ENCODE peak calls at places on chromosomes 12 and 14, in five cellular contexts. Q is dorsolateral prefrontal cortex; W is heart right ventricle; H is CD8-positive, alpha-beta T cell; Z is psoas muscle. S is an unnamed sample.

GRCh38 chr12:42326466-42327226 is 679 bp downstream of the PPHLN1 start:
- DNase-seq in Z (no peak), H (no peak), W (no peak), Q (no peak), S (no peak)

GRCh38 chr14:99318091-99318958 is 46.3 kb upstream of the BCL11B start:
- DNase-seq in W (no peak), H (no peak), Q (no peak), Z (no peak), S (no peak)

GRCh38 chr14:59925797-59926196 is 5.9 kb downstream of the LRRC9 start:
- DNase-seq in W (no peak), Q (no peak), Z (no peak), H (no peak), S (no peak)

GRCh38 chr12:113298472-113298817 is 36.5 kb downstream of the SLC8B1 start:
- DNase-seq in W (no peak), Q (no peak), Z (no peak), H (no peak), S (no peak)

GRCh38 chr12:125110641-125111360 is 45.6 kb downstream of the AACS start:
- DNase-seq in Z (no peak), W (no peak), H (no peak), Q (no peak), S (no peak)

GRCh38 chr12:96237465-96238077 is 43.4 kb downstream of the ELK3 start:
- DNase-seq in Z (peak), H (peak), Q (no peak), W (peak), S (peak)

GRCh38 chr12:69096669-69097364 is 142.6 kb upstream of the CPSF6 start:
- DNase-seq in Q (no peak), H (no peak), Z (no peak), W (no peak), S (no peak)

GRCh38 chr12:95802482-95803264 is 12.1 kb upstream of the NTN4 start:
- DNase-seq in Q (no peak), W (no peak), Z (no peak), H (no peak), S (no peak)

GRCh38 chr14:57610631-57611030 is 117.0 kb upstream of the CCDC198 start:
- DNase-seq in W (no peak), Z (no peak), Q (no peak), H (no peak), S (no peak)

GRCh38 chr12:6424848-6425247 is 19.9 kb upstream of the CD27 start:
- DNase-seq in Q (no peak), W (no peak), Z (no peak), H (no peak), S (no peak)
- TF ChIP-seq CTCF in Q (no peak), W (no peak), Z (no peak), H (no peak), S (no peak)

GRCh38 chr12:110606253-110606611 is 7.7 kb upstream of the TCTN1 start:
- DNase-seq in Q (no peak), W (no peak), Z (no peak), H (no peak), S (no peak)
- H3K4me3 ChIP-seq in Q (peak), W (no peak), Z (no peak), H (peak), S (peak)

DNA sequence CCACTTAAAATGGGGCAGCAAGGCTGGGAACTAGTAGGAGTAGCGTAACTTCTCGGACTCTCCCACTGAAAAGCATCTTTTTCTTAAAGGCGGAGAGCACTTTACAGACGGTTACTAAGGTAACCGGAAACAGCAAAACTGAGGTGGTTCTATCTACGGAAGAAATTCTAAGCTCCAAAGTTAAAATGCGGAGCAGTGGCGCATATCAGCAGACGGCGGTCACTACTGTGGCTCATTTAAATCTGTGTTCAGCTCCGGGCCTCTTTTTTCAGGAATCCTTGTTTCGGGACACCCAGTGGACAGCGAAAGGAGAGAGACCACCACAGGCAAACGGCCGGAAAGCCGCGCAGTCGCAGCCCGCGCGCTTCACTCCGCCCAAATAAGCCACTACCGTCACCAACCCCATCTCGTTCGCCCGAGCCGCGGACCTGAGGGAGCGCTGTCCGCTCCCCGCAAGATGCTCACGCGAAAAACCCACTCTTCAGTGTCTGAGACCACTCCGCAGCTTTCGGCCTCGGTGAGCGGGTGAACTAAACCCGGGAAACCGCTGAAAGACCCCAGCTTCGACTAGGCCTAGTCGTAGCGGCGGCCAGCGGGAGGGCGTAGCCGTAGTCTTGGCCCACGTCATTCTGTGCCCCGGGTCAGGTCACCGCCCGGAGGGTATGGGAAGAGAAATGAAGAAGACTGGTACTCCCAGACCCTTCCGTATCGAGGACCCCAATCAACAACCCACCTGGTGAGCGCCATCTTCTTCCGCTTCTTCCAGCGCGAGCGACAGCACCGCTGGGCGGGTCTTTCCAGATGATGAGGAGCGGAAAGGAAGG is at the start of gene SNW1:
- DNase-seq in H (peak), Z (peak), Q (peak), W (peak), S (peak)
- TF ChIP-seq CTCF in H (no peak), Z (no peak), Q (peak), W (no peak), S (no peak)

GRCh38 chr14:83712730-83713129 is 1817.2 kb upstream of the FLRT2 start:
- DNase-seq in W (no peak), Q (no peak), H (no peak), Z (no peak), S (no peak)
- H3K4me3 ChIP-seq in W (no peak), Q (no peak), H (no peak), Z (no peak), S (no peak)

GRCh38 chr14:38127356-38127755 is 80.3 kb upstream of the SSTR1 start:
- DNase-seq in H (no peak), Z (no peak), Q (no peak), W (no peak), S (no peak)
- TF ChIP-seq CTCF in H (no peak), Z (no peak), Q (no peak), W (no peak), S (no peak)

GRCh38 chr14:73462815-73463214 is 4.5 kb upstream of the NUMB start:
- DNase-seq in W (no peak), H (no peak), Z (no peak), Q (no peak), S (no peak)

GRCh38 chr14:73461478-73462077 is 3.2 kb upstream of the NUMB start:
- DNase-seq in W (no peak), Z (no peak), Q (no peak), H (no peak), S (no peak)

GRCh38 chr14:73465833-73466532 is 7.6 kb upstream of the NUMB start:
- DNase-seq in Z (no peak), H (no peak), Q (no peak), W (no peak), S (no peak)

GRCh38 chr14:73462078-73462715 is 3.9 kb upstream of the NUMB start:
- DNase-seq in Q (peak), H (no peak), Z (no peak), W (peak), S (peak)

DNA sequence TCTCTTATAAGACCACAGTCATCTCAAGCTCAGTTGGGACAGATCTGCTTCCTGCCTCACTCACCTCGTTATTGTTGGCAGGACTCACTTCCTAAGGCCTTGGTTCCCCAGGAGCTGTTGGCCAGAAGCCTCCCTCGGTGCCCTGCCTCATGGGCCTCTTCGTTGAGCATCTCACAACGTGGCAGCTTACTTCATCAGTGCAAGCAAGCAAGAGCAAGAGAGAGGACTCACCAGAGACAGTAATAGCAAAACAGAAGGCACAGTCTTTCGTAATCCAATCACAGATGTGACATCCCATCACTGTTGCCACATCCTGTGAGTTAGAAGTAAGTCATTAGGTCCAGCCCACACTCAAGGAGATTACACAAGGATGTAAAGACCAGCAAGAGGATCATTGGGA is 5.1 kb upstream of the NUMB start:
- DNase-seq in W (peak), H (no peak), Z (peak), Q (no peak), S (peak)
- H3K4me3 ChIP-seq in W (no peak), H (no peak), Z (no peak), Q (no peak), S (no peak)

GRCh38 chr12:10154145-10154496 is 17.8 kb downstream of the OLR1 start:
- DNase-seq in H (no peak), W (peak), Q (no peak), Z (no peak), S (no peak)
- TF ChIP-seq CTCF in H (no peak), W (no peak), Q (no peak), Z (no peak), S (no peak)

GRCh38 chr14:23364604-23365352 is at the start of gene EFS:
- DNase-seq in H (no peak), Z (no peak), W (peak), Q (peak), S (no peak)

GRCh38 chr14:23364164-23364571 is 804 bp downstream of the EFS start:
- DNase-seq in W (no peak), Z (no peak), Q (peak), H (no peak), S (no peak)

GRCh38 chr14:23370221-23370620 is 2.4 kb upstream of the IL25 start:
- DNase-seq in H (no peak), Z (no peak), Q (no peak), W (no peak), S (no peak)

GRCh38 chr14:23365353-23366162 is 586 bp upstream of the EFS start:
- DNase-seq in Q (no peak), H (no peak), W (no peak), Z (no peak), S (peak)

GRCh38 chr14:23366163-23366921 is 1.4 kb upstream of the EFS start:
- DNase-seq in Z (peak), Q (peak), H (no peak), W (peak), S (peak)
- H3K4me3 ChIP-seq in Z (peak), Q (peak), H (no peak), W (peak), S (peak)

GRCh38 chr14:39488600-39488999 is 56.4 kb upstream of the FBXO33 start:
- DNase-seq in W (no peak), Q (peak), H (no peak), Z (no peak), S (no peak)

GRCh38 chr14:39492267-39492666 is 60.0 kb upstream of the FBXO33 start:
- DNase-seq in W (no peak), H (no peak), Z (no peak), Q (no peak), S (no peak)

DNA sequence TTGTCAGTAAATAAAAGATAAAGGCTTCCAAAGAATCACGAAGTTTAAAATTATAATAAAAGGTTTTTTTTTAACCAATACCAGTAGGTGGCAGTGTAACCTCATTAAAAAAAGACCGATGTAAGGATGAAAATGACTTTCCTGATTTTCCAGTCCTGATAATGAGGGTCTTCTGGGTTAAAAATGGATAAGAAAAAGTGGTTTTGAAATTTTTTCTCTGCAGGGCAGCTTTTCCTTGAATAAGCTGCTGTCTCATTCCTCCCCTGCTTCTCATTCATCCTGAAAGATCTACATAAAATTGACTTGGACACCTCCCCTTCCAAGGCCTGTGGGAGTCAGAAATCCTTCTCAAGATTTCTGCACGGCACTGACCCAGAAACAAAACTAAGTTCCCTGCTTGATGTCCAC is 58.9 kb upstream of the FBXO33 start:
- DNase-seq in Q (no peak), H (no peak), Z (no peak), W (no peak), S (no peak)
- TF ChIP-seq CTCF in Q (peak), H (peak), Z (peak), W (peak), S (peak)

GRCh38 chr12:5428332-5429221 is 3.3 kb upstream of the NTF3 start:
- DNase-seq in H (no peak), Z (no peak), W (no peak), Q (no peak), S (no peak)
- H3K4me3 ChIP-seq in H (no peak), Z (no peak), W (no peak), Q (no peak), S (no peak)